ENCODE peak calls at places on chromosomes 4 and X, in five cellular contexts. One of them, this sample, is unnamed.

GRCh38 chr4:165462009-165462408 is 83.2 kb downstream of the CPE start:
- DNase-seq in HFF-Myc: no peak
- DNase-seq in CD4-positive, alpha-beta T cell: no peak
- DNase-seq in endothelial cell: no peak
- DNase-seq in thoracic aorta: no peak
- DNase-seq in this sample: no peak

GRCh38 chr4:14856076-14856926 is 146.0 kb upstream of the CPEB2 start:
- DNase-seq in thoracic aorta: peak
- DNase-seq in endothelial cell: no peak
- DNase-seq in HFF-Myc: peak
- DNase-seq in CD4-positive, alpha-beta T cell: no peak
- DNase-seq in this sample: no peak

GRCh38 chr4:77849278-77849965 is 13.2 kb upstream of the MRPL1 start:
- DNase-seq in endothelial cell: no peak
- DNase-seq in CD4-positive, alpha-beta T cell: no peak
- DNase-seq in thoracic aorta: no peak
- DNase-seq in HFF-Myc: no peak
- DNase-seq in this sample: no peak

GRCh38 chr4:94534401-94535312 is 82.9 kb downstream of the PDLIM5 start:
- DNase-seq in CD4-positive, alpha-beta T cell: no peak
- DNase-seq in endothelial cell: no peak
- DNase-seq in thoracic aorta: no peak
- DNase-seq in HFF-Myc: no peak
- DNase-seq in this sample: no peak

GRCh38 chrX:72294497-72294896 is 11.2 kb downstream of the CITED1 start:
- DNase-seq in endothelial cell: no peak
- DNase-seq in CD4-positive, alpha-beta T cell: no peak
- DNase-seq in thoracic aorta: no peak
- DNase-seq in HFF-Myc: no peak
- DNase-seq in this sample: no peak

GRCh38 chrX:106415276-106415895 is 196.4 kb upstream of the RADX start:
- DNase-seq in HFF-Myc: no peak
- DNase-seq in CD4-positive, alpha-beta T cell: no peak
- DNase-seq in thoracic aorta: no peak
- DNase-seq in endothelial cell: peak
- DNase-seq in this sample: no peak

GRCh38 chrX:154597221-154597620 is 12.3 kb downstream of the CTAG1A start:
- DNase-seq in HFF-Myc: no peak
- DNase-seq in CD4-positive, alpha-beta T cell: no peak
- DNase-seq in thoracic aorta: no peak
- DNase-seq in endothelial cell: no peak
- DNase-seq in this sample: no peak

GRCh38 chrX:126376465-126376864 is 176.1 kb downstream of the DCAF12L1 start:
- DNase-seq in CD4-positive, alpha-beta T cell: no peak
- DNase-seq in thoracic aorta: no peak
- DNase-seq in endothelial cell: no peak
- DNase-seq in HFF-Myc: no peak
- DNase-seq in this sample: no peak

GRCh38 chr4:7335363-7336066 is 99.2 kb downstream of the PSAPL1 start:
- DNase-seq in thoracic aorta: no peak
- DNase-seq in endothelial cell: peak
- DNase-seq in CD4-positive, alpha-beta T cell: no peak
- DNase-seq in HFF-Myc: no peak
- DNase-seq in this sample: no peak

GRCh38 chr4:82777857-82778525 is 20.6 kb downstream of the SCD5 start:
- DNase-seq in endothelial cell: no peak
- DNase-seq in CD4-positive, alpha-beta T cell: no peak
- DNase-seq in thoracic aorta: no peak
- DNase-seq in HFF-Myc: no peak
- DNase-seq in this sample: no peak

GRCh38 chrX:107324493-107325310 is 118.3 kb downstream of the DNAAF6 start:
- DNase-seq in CD4-positive, alpha-beta T cell: no peak
- DNase-seq in thoracic aorta: no peak
- DNase-seq in HFF-Myc: no peak
- DNase-seq in endothelial cell: peak
- DNase-seq in this sample: no peak

GRCh38 chr4:44162538-44163270 is 285.9 kb downstream of the KCTD8 start:
- DNase-seq in HFF-Myc: no peak
- DNase-seq in endothelial cell: no peak
- DNase-seq in CD4-positive, alpha-beta T cell: no peak
- DNase-seq in thoracic aorta: no peak
- DNase-seq in this sample: no peak

GRCh38 chr4:143587703-143588102 is 74.2 kb downstream of the SMARCA5 start:
- DNase-seq in HFF-Myc: no peak
- DNase-seq in thoracic aorta: no peak
- DNase-seq in CD4-positive, alpha-beta T cell: no peak
- DNase-seq in endothelial cell: no peak
- DNase-seq in this sample: no peak

GRCh38 chr4:122534776-122535175 is 78.3 kb upstream of the IL2 start:
- DNase-seq in CD4-positive, alpha-beta T cell: no peak
- DNase-seq in thoracic aorta: no peak
- DNase-seq in endothelial cell: no peak
- DNase-seq in HFF-Myc: no peak
- DNase-seq in this sample: no peak

GRCh38 chr4:25981749-25982148 is 67.7 kb downstream of the SMIM20 start:
- DNase-seq in HFF-Myc: no peak
- DNase-seq in CD4-positive, alpha-beta T cell: no peak
- DNase-seq in endothelial cell: no peak
- DNase-seq in thoracic aorta: no peak
- DNase-seq in this sample: no peak

GRCh38 chrX:107775000-107775733 is 420 bp downstream of the TSC22D3 start:
- DNase-seq in CD4-positive, alpha-beta T cell: no peak
- DNase-seq in endothelial cell: peak
- DNase-seq in HFF-Myc: no peak
- DNase-seq in thoracic aorta: no peak
- DNase-seq in this sample: peak

GRCh38 chr4:6207602-6208001 is 7.3 kb upstream of the JAKMIP1 start:
- DNase-seq in endothelial cell: no peak
- DNase-seq in CD4-positive, alpha-beta T cell: no peak
- DNase-seq in thoracic aorta: no peak
- DNase-seq in HFF-Myc: no peak
- DNase-seq in this sample: no peak

GRCh38 chrX:112769034-112769433 is 71.6 kb downstream of the AMOT start:
- DNase-seq in endothelial cell: no peak
- DNase-seq in thoracic aorta: no peak
- DNase-seq in CD4-positive, alpha-beta T cell: no peak
- DNase-seq in HFF-Myc: no peak
- DNase-seq in this sample: no peak

GRCh38 chr4:152515678-152516077 is 20.2 kb downstream of the FBXW7 start:
- DNase-seq in HFF-Myc: peak
- DNase-seq in endothelial cell: no peak
- DNase-seq in thoracic aorta: no peak
- DNase-seq in CD4-positive, alpha-beta T cell: no peak
- DNase-seq in this sample: no peak

GRCh38 chr4:46931981-46932380 is 22.9 kb upstream of the COX7B2 start:
- DNase-seq in CD4-positive, alpha-beta T cell: no peak
- DNase-seq in thoracic aorta: no peak
- DNase-seq in endothelial cell: peak
- DNase-seq in HFF-Myc: peak
- DNase-seq in this sample: no peak

GRCh38 chr4:119728692-119729593 is 100.3 kb upstream of the PDE5A start:
- DNase-seq in endothelial cell: no peak
- DNase-seq in CD4-positive, alpha-beta T cell: no peak
- DNase-seq in HFF-Myc: no peak
- DNase-seq in thoracic aorta: no peak
- DNase-seq in this sample: no peak

GRCh38 chr4:10750714-10751113 is 66.1 kb upstream of the CLNK start:
- DNase-seq in endothelial cell: no peak
- DNase-seq in thoracic aorta: no peak
- DNase-seq in CD4-positive, alpha-beta T cell: no peak
- DNase-seq in HFF-Myc: no peak
- DNase-seq in this sample: no peak

GRCh38 chrX:110321081-110321480 is 3.2 kb upstream of the AMMECR1 start:
- DNase-seq in endothelial cell: no peak
- DNase-seq in CD4-positive, alpha-beta T cell: no peak
- DNase-seq in thoracic aorta: no peak
- DNase-seq in HFF-Myc: no peak
- DNase-seq in this sample: no peak

GRCh38 chr4:28334221-28334620 is 1473.6 kb downstream of the STIM2 start:
- DNase-seq in endothelial cell: no peak
- DNase-seq in HFF-Myc: no peak
- DNase-seq in thoracic aorta: no peak
- DNase-seq in CD4-positive, alpha-beta T cell: no peak
- DNase-seq in this sample: no peak

GRCh38 chr4:174611792-174612191 is 89.5 kb upstream of the HPGD start:
- DNase-seq in CD4-positive, alpha-beta T cell: no peak
- DNase-seq in endothelial cell: no peak
- DNase-seq in thoracic aorta: no peak
- DNase-seq in HFF-Myc: no peak
- DNase-seq in this sample: no peak

GRCh38 chr4:182901337-182901736 is 15.8 kb downstream of the DCTD start:
- DNase-seq in CD4-positive, alpha-beta T cell: no peak
- DNase-seq in endothelial cell: no peak
- DNase-seq in thoracic aorta: no peak
- DNase-seq in HFF-Myc: no peak
- DNase-seq in this sample: no peak

GRCh38 chr4:182906786-182907185 is 10.4 kb downstream of the DCTD start:
- DNase-seq in endothelial cell: no peak
- DNase-seq in thoracic aorta: no peak
- DNase-seq in CD4-positive, alpha-beta T cell: no peak
- DNase-seq in HFF-Myc: no peak
- DNase-seq in this sample: no peak

GRCh38 chr4:182903013-182903412 is 14.2 kb downstream of the DCTD start:
- DNase-seq in HFF-Myc: no peak
- DNase-seq in thoracic aorta: no peak
- DNase-seq in CD4-positive, alpha-beta T cell: no peak
- DNase-seq in endothelial cell: no peak
- DNase-seq in this sample: no peak

GRCh38 chr4:182905038-182905437 is 12.1 kb downstream of the DCTD start:
- DNase-seq in HFF-Myc: no peak
- DNase-seq in endothelial cell: no peak
- DNase-seq in thoracic aorta: no peak
- DNase-seq in CD4-positive, alpha-beta T cell: no peak
- DNase-seq in this sample: no peak

DNA sequence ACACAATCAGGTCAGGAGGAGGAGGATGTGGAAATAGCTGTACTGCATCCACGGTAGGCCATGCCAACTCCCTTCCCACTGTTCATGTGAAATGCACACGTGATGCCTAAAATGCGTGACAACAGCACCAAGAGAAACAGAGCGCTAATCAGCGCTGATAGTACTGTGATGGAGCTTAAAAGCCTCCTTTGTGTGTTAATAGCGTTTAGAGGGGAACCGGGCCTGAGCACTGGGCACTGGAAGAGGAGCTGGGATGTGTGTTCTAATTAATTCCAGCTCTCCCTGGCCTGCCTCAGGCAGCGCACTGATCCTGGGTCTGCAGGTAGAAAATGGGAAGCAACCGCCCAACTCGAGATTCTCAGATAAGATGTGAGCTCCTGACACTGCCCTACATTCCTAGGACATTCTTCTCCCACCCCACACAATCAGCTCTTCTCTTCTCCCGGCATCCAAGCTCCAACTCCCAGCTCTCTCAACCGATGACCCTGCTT is 12.9 kb downstream of the DCTD start:
- DNase-seq in HFF-Myc: no peak
- DNase-seq in CD4-positive, alpha-beta T cell: no peak
- DNase-seq in thoracic aorta: no peak
- DNase-seq in endothelial cell: no peak
- DNase-seq in this sample: no peak
- TF ChIP-seq CTCF in HFF-Myc: no peak
- TF ChIP-seq CTCF in CD4-positive, alpha-beta T cell: no peak
- TF ChIP-seq CTCF in thoracic aorta: no peak
- TF ChIP-seq CTCF in endothelial cell: no peak
- TF ChIP-seq CTCF in this sample: no peak

GRCh38 chr4:168864831-168865541 is 145.1 kb downstream of the CBR4 start:
- DNase-seq in endothelial cell: no peak
- DNase-seq in CD4-positive, alpha-beta T cell: no peak
- DNase-seq in HFF-Myc: no peak
- DNase-seq in thoracic aorta: no peak
- DNase-seq in this sample: no peak
- TF ChIP-seq CTCF in endothelial cell: no peak
- TF ChIP-seq CTCF in CD4-positive, alpha-beta T cell: no peak
- TF ChIP-seq CTCF in HFF-Myc: peak
- TF ChIP-seq CTCF in thoracic aorta: no peak
- TF ChIP-seq CTCF in this sample: no peak

DNA sequence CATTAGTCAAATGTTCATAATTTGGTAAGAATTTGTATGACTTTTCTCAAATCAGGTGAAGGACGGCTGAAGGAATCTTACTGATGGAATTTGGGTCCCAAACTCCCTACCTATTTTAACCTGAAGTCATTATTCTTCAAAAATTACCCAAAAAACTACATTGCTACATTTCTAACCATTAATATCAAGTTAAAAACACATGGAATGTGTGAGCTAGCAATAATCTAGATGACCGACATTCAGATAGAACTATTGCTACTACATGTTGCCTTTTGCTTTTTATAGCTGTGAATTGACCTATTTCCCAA is 25.3 kb upstream of the WWC2 start:
- DNase-seq in endothelial cell: no peak
- DNase-seq in CD4-positive, alpha-beta T cell: no peak
- DNase-seq in thoracic aorta: no peak
- DNase-seq in HFF-Myc: no peak
- DNase-seq in this sample: no peak
- TF ChIP-seq CTCF in endothelial cell: peak
- TF ChIP-seq CTCF in CD4-positive, alpha-beta T cell: no peak
- TF ChIP-seq CTCF in thoracic aorta: no peak
- TF ChIP-seq CTCF in HFF-Myc: no peak
- TF ChIP-seq CTCF in this sample: peak

GRCh38 chrX:40169193-40170086 is 71.7 kb upstream of the BCOR start:
- DNase-seq in thoracic aorta: no peak
- DNase-seq in HFF-Myc: no peak
- DNase-seq in endothelial cell: peak
- DNase-seq in CD4-positive, alpha-beta T cell: peak
- DNase-seq in this sample: peak

GRCh38 chrX:40171513-40172168 is 73.9 kb upstream of the BCOR start:
- DNase-seq in HFF-Myc: no peak
- DNase-seq in CD4-positive, alpha-beta T cell: no peak
- DNase-seq in endothelial cell: peak
- DNase-seq in thoracic aorta: no peak
- DNase-seq in this sample: no peak

GRCh38 chrX:40172169-40172979 is 74.6 kb upstream of the BCOR start:
- DNase-seq in CD4-positive, alpha-beta T cell: no peak
- DNase-seq in HFF-Myc: no peak
- DNase-seq in thoracic aorta: no peak
- DNase-seq in endothelial cell: peak
- DNase-seq in this sample: peak

GRCh38 chrX:40172980-40173661 is 75.4 kb upstream of the BCOR start:
- DNase-seq in HFF-Myc: no peak
- DNase-seq in endothelial cell: no peak
- DNase-seq in CD4-positive, alpha-beta T cell: no peak
- DNase-seq in thoracic aorta: no peak
- DNase-seq in this sample: no peak

DNA sequence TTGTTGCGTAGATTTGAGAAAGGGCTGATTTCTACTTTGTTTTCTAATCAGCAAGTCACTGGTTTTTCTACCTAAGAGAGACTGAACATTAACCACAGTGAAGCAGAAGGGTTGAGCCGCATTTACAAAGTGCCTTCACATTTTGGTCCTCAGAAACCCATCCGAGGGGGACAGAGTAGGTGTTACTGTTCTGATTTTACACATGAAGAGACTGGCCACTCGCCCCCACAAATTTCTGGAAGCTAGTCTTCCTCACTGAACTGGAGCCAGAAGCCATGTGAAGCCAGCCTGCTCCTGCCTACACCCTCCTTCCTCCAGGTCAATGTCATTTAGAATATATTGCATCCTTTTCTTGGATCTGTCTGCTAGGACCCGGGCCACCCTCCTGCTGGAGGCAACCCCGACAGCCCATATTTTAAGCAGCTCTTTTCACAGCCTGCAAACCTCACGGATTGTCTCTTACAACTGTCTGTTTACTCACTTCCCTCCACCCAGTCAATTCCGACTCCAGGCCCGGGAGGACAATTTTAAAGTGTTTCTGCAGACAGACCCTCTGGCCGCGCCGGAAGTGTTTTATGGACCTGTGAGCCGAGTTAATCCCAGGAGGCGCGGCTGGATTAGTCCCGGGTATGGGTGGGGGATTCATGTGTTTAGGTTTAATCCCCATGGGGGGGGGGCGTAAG is 73.2 kb upstream of the BCOR start:
- DNase-seq in CD4-positive, alpha-beta T cell: no peak
- DNase-seq in thoracic aorta: no peak
- DNase-seq in endothelial cell: no peak
- DNase-seq in HFF-Myc: no peak
- DNase-seq in this sample: no peak
- TF ChIP-seq CTCF in CD4-positive, alpha-beta T cell: no peak
- TF ChIP-seq CTCF in thoracic aorta: no peak
- TF ChIP-seq CTCF in endothelial cell: no peak
- TF ChIP-seq CTCF in HFF-Myc: no peak
- TF ChIP-seq CTCF in this sample: no peak